ENCODE peak calls at places on chromosomes 4 and X, in four cellular contexts. B is mesenchymal stem cell, A is MM.1S, Z is heart right ventricle. M is an unnamed sample.
A peak's percentile ranks its signal among the peaks of the same experiment; 100 is the strongest.

GRCh38 chr4:55080174-55080865 is 45.1 kb downstream of the KDR start:
- DNase-seq in Z (no peak), A (no peak), B (no peak), M (no peak)

GRCh38 chr4:52172166-52172565 is 121.1 kb downstream of the SPATA18 start:
- DNase-seq in Z (no peak), A (no peak), B (peak; percentile 22), M (peak; percentile 47)

GRCh38 chr4:2042207-2042946 is 16.8 kb upstream of the NAT8L start:
- DNase-seq in A (peak; percentile 38), Z (no peak), B (peak; percentile 29), M (no peak)

GRCh38 chrX:153886915-153887314 is 942 bp upstream of the L1CAM start:
- DNase-seq in A (no peak), B (no peak), Z (no peak), M (no peak)

GRCh38 chrX:153625271-153626024 is 21.6 kb upstream of the DUSP9 start:
- DNase-seq in Z (peak; percentile 2), A (no peak), B (no peak), M (no peak)

GRCh38 chr4:72326692-72327632 is 242.1 kb downstream of the ADAMTS3 start:
- DNase-seq in Z (no peak), B (peak; percentile 32), A (peak; percentile 33), M (no peak)

GRCh38 chr4:103054030-103054429 is 22.5 kb downstream of the SLC9B2 start:
- DNase-seq in A (no peak), Z (no peak), B (no peak), M (no peak)

GRCh38 chr4:25060586-25061340 is 30.0 kb upstream of the LGI2 start:
- DNase-seq in Z (no peak), B (no peak), A (no peak), M (no peak)

GRCh38 chrX:106999002-106999975 is 723 bp downstream of the MORC4 start:
- DNase-seq in A (peak; percentile 46), B (peak; percentile 59), Z (peak; percentile 38), M (peak; percentile 64)

GRCh38 chrX:17519349-17519748 is 144.3 kb downstream of the NHS start:
- DNase-seq in B (no peak), Z (peak; percentile 45), A (no peak), M (no peak)

GRCh38 chr4:23097251-23097650 is 404.5 kb downstream of the GBA3 start:
- DNase-seq in Z (no peak), A (no peak), B (peak; percentile 4), M (no peak)

GRCh38 chr4:182264139-182264752 is 21.0 kb downstream of the TENM3 start:
- DNase-seq in B (no peak), A (no peak), Z (no peak), M (no peak)

GRCh38 chr4:10092481-10093272 is 23.9 kb downstream of the WDR1 start:
- DNase-seq in B (no peak), Z (no peak), A (no peak), M (no peak)

GRCh38 chr4:10093273-10093621 is 23.4 kb downstream of the WDR1 start:
- DNase-seq in Z (no peak), A (no peak), B (no peak), M (no peak)

GRCh38 chr4:10095296-10095991 is 21.2 kb downstream of the WDR1 start:
- DNase-seq in B (peak; percentile 37), Z (no peak), A (peak; percentile 23), M (peak; percentile 65)

GRCh38 chr4:10094841-10095240 is 21.8 kb downstream of the WDR1 start:
- DNase-seq in Z (no peak), A (no peak), B (no peak), M (peak; percentile 29)

GRCh38 chr4:10093801-10094552 is 22.6 kb downstream of the WDR1 start:
- DNase-seq in A (no peak), B (peak; percentile 88), Z (no peak), M (peak; percentile 41)
- H3K4me1 ChIP-seq in A (peaks cover 42% of the 10 kb centered on the region), B (peaks cover 90% of the 10 kb centered on the region), Z (peaks cover 90% of the 10 kb centered on the region), M (peaks cover 61% of the 10 kb centered on the region)

GRCh38 chrX:40085714-40086113 is 12.0 kb downstream of the BCOR start:
- DNase-seq in Z (no peak), A (no peak), B (no peak), M (peak; percentile 48)
- H3K4me1 ChIP-seq in Z (peaks cover 51% of the 10 kb centered on the region), A (peaks cover 4% of the 10 kb centered on the region), B (peaks cover 33% of the 10 kb centered on the region), M (peaks cover 20% of the 10 kb centered on the region)

GRCh38 chr4:76702440-76703122 is 195.4 kb downstream of the SOWAHB start:
- DNase-seq in B (no peak), Z (no peak), A (peak; percentile 60), M (no peak)

GRCh38 chr4:76704133-76704881 is 193.6 kb downstream of the SOWAHB start:
- DNase-seq in A (no peak), Z (no peak), B (peak; percentile 76), M (peak; percentile 74)

GRCh38 chr4:76705497-76705896 is 192.4 kb downstream of the SOWAHB start:
- DNase-seq in Z (no peak), A (no peak), B (peak; percentile 39), M (no peak)

GRCh38 chr4:76703676-76704075 is 194.3 kb downstream of the SOWAHB start:
- DNase-seq in A (no peak), Z (no peak), B (peak; percentile 50), M (no peak)

DNA sequence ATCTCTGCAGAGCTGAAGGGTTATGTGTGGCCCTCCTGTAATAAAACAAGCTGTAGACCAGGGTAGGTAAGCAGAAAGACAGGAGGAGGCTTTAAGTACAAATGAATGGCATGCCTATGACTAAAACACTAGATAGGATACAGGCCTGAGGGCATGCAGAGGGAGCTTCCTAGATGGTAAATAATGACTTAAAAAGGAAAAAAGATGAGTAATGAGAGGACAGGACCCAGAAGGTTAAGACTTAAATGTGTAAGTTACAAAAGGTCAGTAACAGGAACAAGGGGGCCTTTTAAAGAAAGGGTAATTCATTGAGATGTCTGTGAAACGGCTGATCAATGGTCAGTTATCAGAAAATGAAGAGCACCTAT is 194.8 kb downstream of the SOWAHB start:
- DNase-seq in Z (no peak), B (peak; percentile 43), A (no peak), M (no peak)
- H3K4me1 ChIP-seq in Z (peaks cover 16% of the 10 kb centered on the region), B (peaks cover 4% of the 10 kb centered on the region), A (peaks cover 75% of the 10 kb centered on the region), M (peaks cover 46% of the 10 kb centered on the region)

GRCh38 chrX:42097491-42097890 is 174.1 kb upstream of the CASK start:
- DNase-seq in A (no peak), B (no peak), Z (no peak), M (no peak)
- H3K4me1 ChIP-seq in A (no peaks in the 10 kb centered on the region), B (peaks cover 5% of the 10 kb centered on the region), Z (peaks cover 3% of the 10 kb centered on the region), M (no peaks in the 10 kb centered on the region)

GRCh38 chr4:4574052-4574451 is 32.2 kb upstream of the STX18 start:
- DNase-seq in Z (no peak), A (no peak), B (no peak), M (no peak)
- H3K4me1 ChIP-seq in Z (no peaks in the 10 kb centered on the region), A (peaks cover 13% of the 10 kb centered on the region), B (peaks cover 9% of the 10 kb centered on the region), M (no peaks in the 10 kb centered on the region)

GRCh38 chr4:158823461-158823873 is 54.6 kb downstream of the FNIP2 start:
- DNase-seq in Z (no peak), B (peak; percentile 66), A (no peak), M (no peak)

GRCh38 chr4:158822348-158822747 is 53.5 kb downstream of the FNIP2 start:
- DNase-seq in A (no peak), Z (no peak), B (no peak), M (no peak)

GRCh38 chr4:158818595-158818994 is 49.8 kb downstream of the FNIP2 start:
- DNase-seq in B (no peak), A (no peak), Z (no peak), M (no peak)

GRCh38 chr4:158819942-158820786 is 51.3 kb downstream of the FNIP2 start:
- DNase-seq in B (no peak), A (no peak), Z (no peak), M (no peak)

DNA sequence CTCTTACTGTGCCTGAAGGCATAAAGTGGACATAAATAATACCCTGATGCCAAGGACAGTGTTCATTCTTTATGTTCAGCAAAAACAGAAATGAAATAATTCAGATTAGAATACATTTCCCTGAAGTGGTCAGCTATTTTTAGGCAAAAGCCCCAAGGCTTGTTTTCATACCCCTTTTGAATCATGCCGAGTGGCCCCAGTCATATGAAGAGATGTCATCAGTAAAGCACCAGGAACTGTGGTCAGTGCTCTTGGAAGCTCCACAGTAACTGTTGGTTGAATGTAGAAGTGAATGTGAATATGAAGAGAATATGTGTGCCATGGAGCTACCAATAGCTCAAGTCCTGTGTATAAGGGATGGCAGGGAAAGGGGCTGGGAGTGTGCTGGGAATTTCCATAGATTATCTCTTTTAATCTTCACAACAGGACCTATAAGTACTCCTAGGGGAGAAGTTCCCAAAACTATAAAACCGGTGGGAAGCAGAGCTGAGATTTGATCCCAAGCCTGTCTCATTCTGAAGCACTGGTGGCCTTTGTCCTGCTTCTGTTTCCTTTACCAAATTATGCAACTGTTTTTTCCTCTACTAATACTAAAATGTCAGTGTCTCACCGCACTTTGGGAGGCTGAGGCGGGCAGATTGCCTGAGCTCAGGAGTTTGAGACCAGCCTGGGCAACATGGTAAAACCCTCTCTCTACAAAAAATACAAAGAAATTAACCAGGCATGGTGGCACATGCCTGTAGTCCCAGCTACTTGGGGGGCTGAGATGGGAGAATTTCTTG is 52.6 kb downstream of the FNIP2 start:
- DNase-seq in Z (no peak), B (peak; percentile 50), A (no peak), M (no peak)
- H3K4me1 ChIP-seq in Z (peaks cover 97% of the 10 kb centered on the region), B (peaks cover 11% of the 10 kb centered on the region), A (peaks cover 75% of the 10 kb centered on the region), M (peaks cover 76% of the 10 kb centered on the region)

GRCh38 chr4:7049739-7050138 is 6.6 kb downstream of the TADA2B start:
- DNase-seq in A (no peak), Z (no peak), B (no peak), M (peak; percentile 22)
- H3K4me1 ChIP-seq in A (no peaks in the 10 kb centered on the region), Z (peaks cover 76% of the 10 kb centered on the region), B (peaks cover 46% of the 10 kb centered on the region), M (peaks cover 12% of the 10 kb centered on the region)

DNA sequence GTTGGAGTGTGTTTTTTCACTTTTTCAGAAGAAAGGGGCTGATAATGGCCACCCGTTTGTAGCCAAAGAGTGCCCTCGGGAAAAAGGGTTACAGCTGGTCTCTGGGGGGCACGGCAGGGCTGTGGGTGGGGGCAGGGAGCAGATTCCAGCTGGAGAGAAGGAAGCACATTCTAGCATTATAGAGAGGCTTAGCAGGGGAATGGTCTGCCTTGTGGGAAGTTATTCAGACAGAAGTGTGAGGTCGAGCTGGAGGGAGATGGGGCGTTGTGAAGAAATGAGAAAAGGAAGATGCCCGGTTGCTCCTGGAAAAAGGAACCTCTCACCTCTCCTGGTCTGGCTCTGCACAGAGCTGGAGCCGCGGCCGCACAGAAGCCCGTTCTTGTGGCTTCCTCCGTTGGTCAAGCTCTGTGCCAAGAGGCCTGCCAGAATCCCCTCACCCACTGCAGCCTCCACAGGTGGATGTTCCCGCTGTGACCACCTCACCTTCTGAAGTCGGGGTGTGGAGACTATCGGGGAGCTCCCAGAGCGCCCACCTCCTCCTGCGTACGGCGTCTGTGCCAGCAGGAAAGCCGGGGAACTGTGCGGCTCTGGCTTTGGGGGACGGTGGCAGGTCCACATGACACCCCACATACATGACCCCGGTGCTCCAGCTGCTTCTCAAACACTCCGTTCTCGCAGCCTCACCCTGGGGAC is 52.4 kb upstream of the HGFAC start:
- DNase-seq in B (no peak), A (no peak), Z (peak; percentile 9), M (no peak)
- H3K4me1 ChIP-seq in B (peaks cover 55% of the 10 kb centered on the region), A (no peaks in the 10 kb centered on the region), Z (peaks cover 60% of the 10 kb centered on the region), M (peaks cover 6% of the 10 kb centered on the region)

GRCh38 chr4:150234246-150234645 is 156.0 kb downstream of the DCLK2 start:
- DNase-seq in Z (no peak), B (peak; percentile 60), A (no peak), M (no peak)
- H3K4me1 ChIP-seq in Z (peaks cover 25% of the 10 kb centered on the region), B (peaks cover 10% of the 10 kb centered on the region), A (no peaks in the 10 kb centered on the region), M (no peaks in the 10 kb centered on the region)